ENCODE peak calls at places on chromosomes 7 and 10, in nine cellular contexts. T is A549; K is stimulated activated CD8-positive, alpha-beta memory T cell treated with anti-CD3 and anti-CD28 coated beads, Interleukin-2, amount 100 ng/mL, for 1 hour; H is non-pigmented ciliary epithelial cell; U is activated CD4-positive, CD25-positive, alpha-beta regulatory T cell; D is substantia nigra; X is GM13976; C is fibroblast of pulmonary artery; M is PC-3. V is an unnamed sample.

GRCh38 chr7:45033931-45034290 is 33.9 kb downstream of the CCM2 start:
- DNase-seq in C (no peak), T (no peak), K (no peak), M (no peak), D (no peak), H (no peak), U (no peak), X (no peak), V (no peak)

GRCh38 chr10:113687041-113687440 is 7.3 kb downstream of the CASP7 start:
- DNase-seq in K (no peak), M (no peak), T (no peak), X (no peak), H (no peak), C (no peak), D (no peak), U (no peak), V (no peak)

GRCh38 chr10:4219901-4220300 is 434.9 kb upstream of the KLF6 start:
- DNase-seq in M (no peak), K (no peak), X (no peak), U (no peak), C (no peak), T (no peak), D (no peak), H (no peak), V (no peak)

GRCh38 chr7:129606801-129607200 is 4.7 kb upstream of the NRF1 start:
- DNase-seq in X (peak), C (no peak), T (no peak), K (no peak), U (no peak), D (no peak), M (no peak), H (no peak), V (no peak)

GRCh38 chr10:20855398-20856038 is 41.6 kb downstream of the NEBL start:
- DNase-seq in C (peak), H (peak), T (no peak), M (peak), D (no peak), X (no peak), U (no peak), K (no peak), V (no peak)

GRCh38 chr7:151342811-151343210 is 1.2 kb downstream of the NUB1 start:
- DNase-seq in T (no peak), M (no peak), D (no peak), H (no peak), U (no peak), C (no peak), K (no peak), X (no peak), V (no peak)

GRCh38 chr10:1687190-1687589 is 50.1 kb downstream of the ADARB2 start:
- DNase-seq in H (no peak), C (no peak), K (no peak), M (no peak), T (no peak), U (no peak), X (no peak), D (no peak), V (no peak)

GRCh38 chr7:156604836-156605695 is 35.5 kb upstream of the RNF32 start:
- DNase-seq in K (no peak), T (no peak), M (no peak), D (no peak), X (no peak), U (no peak), C (no peak), H (no peak), V (no peak)

V was measured in T-helper 22 cell.